ENCODE peak calls at places on chromosomes 5 and 9, in ten cellular contexts. Q, F, E, A, G, Y, I, W, V and P are unnamed samples.
A peak's percentile ranks its signal among the peaks of the same experiment; 100 is the strongest.

GRCh38 chr9:33106827-33107621 is 30.6 kb upstream of the SMU1 start:
- DNase-seq in Q (no peak), F (no peak), E (peak; percentile 78), A (peak; percentile 32), G (peak; percentile 45), Y (peak; percentile 41), I (no peak), W (peak; percentile 85), V (peak; percentile 76), P (no peak)

GRCh38 chr9:297104-297794 is 82.6 kb downstream of the DOCK8 start:
- DNase-seq in Q (no peak), F (no peak), E (peak; percentile 18), A (no peak), G (peak; percentile 60), Y (no peak), I (peak; percentile 91), W (no peak), V (no peak), P (no peak)

GRCh38 chr5:39892708-39893107 is 467.9 kb upstream of the DAB2 start:
- DNase-seq in Q (no peak), F (no peak), E (no peak), A (no peak), G (no peak), Y (no peak), I (no peak), W (peak; percentile 69), V (no peak), P (no peak)

GRCh38 chr9:135301271-135302263 is 178.0 kb upstream of the PPP1R26 start:
- DNase-seq in Q (no peak), F (no peak), E (no peak), A (no peak), G (no peak), Y (no peak), I (no peak), W (no peak), V (no peak), P (no peak)

GRCh38 chr5:33261305-33261704 is 179.5 kb upstream of the TARS1 start:
- DNase-seq in Q (no peak), F (no peak), E (no peak), A (no peak), G (no peak), Y (no peak), I (no peak), W (peak; percentile 64), V (no peak), P (no peak)

GRCh38 chr5:90474235-90475107 is at the start of the genes MBLAC2 and POLR3G:
- DNase-seq in Q (peak; percentile 87), F (peak; percentile 59), E (peak; percentile 93), A (peak; percentile 96), G (peak; percentile 95), Y (peak; percentile 93), I (peak; percentile 77), W (peak; percentile 94), V (peak; percentile 96), P (peak; percentile 91)

GRCh38 chr9:100700689-100701318 is 122.9 kb downstream of the CAVIN4 start:
- DNase-seq in Q (peak; percentile 32), F (no peak), E (no peak), A (peak; percentile 22), G (no peak), Y (no peak), I (no peak), W (peak; percentile 38), V (no peak), P (no peak)

GRCh38 chr9:105039180-105039799 is 111.3 kb upstream of the ABCA1 start:
- DNase-seq in Q (no peak), F (no peak), E (no peak), A (no peak), G (no peak), Y (no peak), I (no peak), W (no peak), V (no peak), P (no peak)

GRCh38 chr9:35727676-35728040 is 4.3 kb downstream of the TLN1 start:
- DNase-seq in Q (no peak), F (no peak), E (no peak), A (no peak), G (no peak), Y (no peak), I (no peak), W (no peak), V (no peak), P (no peak)

GRCh38 chr5:168047043-168047668 is 244.3 kb upstream of the WWC1 start:
- DNase-seq in Q (peak; percentile 41), F (no peak), E (no peak), A (peak; percentile 66), G (peak; percentile 41), Y (no peak), I (peak; percentile 3), W (no peak), V (peak; percentile 68), P (no peak)

GRCh38 chr9:83707518-83707767 is 315 bp downstream of the UBQLN1 start:
- DNase-seq in Q (no peak), F (peak; percentile 26), E (no peak), A (no peak), G (peak; percentile 75), Y (no peak), I (no peak), W (peak; percentile 88), V (no peak), P (no peak)

GRCh38 chr5:55308254-55308836 is 556 bp downstream of the MTREX start:
- DNase-seq in Q (no peak), F (no peak), E (no peak), A (no peak), G (no peak), Y (no peak), I (no peak), W (peak; percentile 70), V (no peak), P (peak; percentile 3)

GRCh38 chr5:95533106-95533505 is 21.7 kb downstream of the SKIC3 start:
- DNase-seq in Q (no peak), F (no peak), E (no peak), A (no peak), G (no peak), Y (no peak), I (no peak), W (no peak), V (no peak), P (no peak)

DNA sequence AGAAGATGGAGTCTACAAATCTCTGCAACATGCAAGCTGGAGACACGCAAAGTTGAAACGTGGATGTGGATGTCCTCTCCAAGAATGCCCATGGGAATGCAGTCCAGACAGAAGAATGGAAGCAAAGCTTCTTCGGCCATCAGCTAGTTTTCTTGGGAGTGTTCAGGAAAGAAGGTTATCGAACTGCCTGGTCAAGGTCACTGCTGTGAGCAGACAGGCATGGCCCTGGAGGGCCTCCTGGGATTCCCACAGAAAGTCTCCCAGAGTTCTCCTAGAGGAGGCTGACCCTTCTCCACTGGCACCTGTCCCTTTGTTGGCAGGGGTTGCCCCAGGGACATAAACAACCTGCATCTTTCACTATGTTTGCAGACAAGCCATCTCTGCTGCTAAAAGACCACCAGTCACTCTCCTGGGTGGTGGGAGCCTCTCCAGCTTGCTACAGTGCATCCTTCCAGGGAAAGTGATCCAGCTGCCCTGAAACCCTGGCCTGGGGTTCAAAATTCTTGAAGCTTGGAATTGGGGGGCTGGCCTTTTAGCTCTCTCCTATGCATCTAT is 265.8 kb downstream of the SYK start:
- DNase-seq in Q (no peak), F (no peak), E (no peak), A (no peak), G (no peak), Y (no peak), I (no peak), W (no peak), V (no peak), P (no peak)
- TF ChIP-seq POLR2A in Q (no peak), F (no peak), E (no peak), A (no peak), G (no peak), Y (no peak), I (no peak), W (no peak), V (no peak), P (no peak)

GRCh38 chr5:148970876-148971275 is 92.0 kb downstream of the SH3TC2 start:
- DNase-seq in Q (no peak), F (no peak), E (no peak), A (no peak), G (no peak), Y (no peak), I (no peak), W (no peak), V (no peak), P (no peak)

GRCh38 chr5:148967783-148968182 is 95.1 kb downstream of the SH3TC2 start:
- DNase-seq in Q (no peak), F (no peak), E (no peak), A (no peak), G (no peak), Y (no peak), I (no peak), W (no peak), V (peak; percentile 37), P (no peak)

GRCh38 chr5:148970228-148970627 is 92.6 kb downstream of the SH3TC2 start:
- DNase-seq in Q (no peak), F (no peak), E (no peak), A (peak; percentile 35), G (peak; percentile 67), Y (no peak), I (no peak), W (no peak), V (peak; percentile 71), P (peak; percentile 55)

GRCh38 chr5:148968311-148968710 is 94.6 kb downstream of the SH3TC2 start:
- DNase-seq in Q (no peak), F (no peak), E (no peak), A (no peak), G (no peak), Y (no peak), I (no peak), W (no peak), V (no peak), P (no peak)

DNA sequence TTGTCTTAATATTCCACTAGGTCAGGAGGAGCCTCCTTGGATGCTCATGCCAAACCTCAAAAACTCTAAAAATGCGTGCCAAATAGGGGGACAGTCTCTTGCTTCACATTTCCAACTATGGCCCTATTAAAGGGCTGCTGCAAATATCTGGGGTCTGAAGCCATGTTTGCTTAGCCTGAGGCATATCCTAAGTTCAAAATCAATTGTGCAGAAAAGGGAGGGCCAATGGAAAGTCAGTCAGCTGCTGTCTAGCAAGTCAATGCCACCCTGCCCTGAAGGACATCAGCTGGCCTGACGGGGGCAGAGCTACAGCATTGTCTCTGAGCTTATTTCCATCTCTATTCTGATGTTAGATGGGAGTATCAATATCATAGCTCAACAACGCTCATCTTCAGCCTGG is 93.6 kb downstream of the SH3TC2 start:
- DNase-seq in Q (no peak), F (no peak), E (no peak), A (no peak), G (no peak), Y (no peak), I (no peak), W (no peak), V (no peak), P (no peak)
- H3K27ac ChIP-seq in Q (no peak overlapping the region), F (peak overlapping the region; percentile 87), E (no peak overlapping the region), A (no peak overlapping the region), G (no peak overlapping the region), Y (no peak overlapping the region), I (no peak overlapping the region), W (no peak overlapping the region), V (peak overlapping the region; percentile 68), P (peak overlapping the region; percentile 92)

GRCh38 chr5:129094924-129095797 is 612 bp downstream of the ISOC1 start:
- DNase-seq in Q (no peak), F (peak; percentile 35), E (peak; percentile 75), A (peak; percentile 64), G (peak; percentile 68), Y (peak; percentile 67), I (peak; percentile 21), W (peak; percentile 24), V (peak; percentile 85), P (peak; percentile 58)
- TF ChIP-seq POLR2A in Q (no peak), F (no peak), E (no peak), A (peak; percentile 37), G (no peak), Y (no peak), I (peak; percentile 67), W (no peak), V (no peak), P (peak; percentile 35)

GRCh38 chr9:14660721-14661120 is 32.5 kb downstream of the ZDHHC21 start:
- DNase-seq in Q (no peak), F (no peak), E (no peak), A (no peak), G (no peak), Y (no peak), I (no peak), W (no peak), V (no peak), P (no peak)
- H3K27ac ChIP-seq in Q (no peak overlapping the region), F (no peak overlapping the region), E (no peak overlapping the region), A (no peak overlapping the region), G (no peak overlapping the region), Y (no peak overlapping the region), I (no peak overlapping the region), W (no peak overlapping the region), V (no peak overlapping the region), P (no peak overlapping the region)